ENCODE peak calls at places on chromosomes 3 and 15, in nine cellular contexts. Q is trophoblast cell, U is cerebellar cortex, C is body of pancreas, E is tibial artery, Y is GM10248, G is HCEC 1CT, M is amniotic stem cell, I is stromal cell of bone marrow. R is an unnamed sample.

GRCh38 chr3:71104090-71104489 is 479.4 kb downstream of the FOXP1 start:
- DNase-seq in Q (no peak), U (no peak), C (no peak), E (no peak), Y (no peak), G (peak), M (peak), I (peak), R (peak)

GRCh38 chr3:43255675-43256074 is 30.7 kb upstream of the SNRK start:
- DNase-seq in Q (no peak), U (no peak), C (no peak), E (no peak), Y (no peak), G (no peak), M (no peak), I (no peak), R (no peak)

GRCh38 chr3:115658032-115658336 is 34.7 kb downstream of the GAP43 start:
- DNase-seq in Q (no peak), U (no peak), C (no peak), E (no peak), Y (no peak), G (no peak), M (no peak), I (no peak), R (no peak)

GRCh38 chr15:27796405-27797085 is 302.6 kb downstream of the OCA2 start:
- DNase-seq in Q (no peak), U (no peak), C (no peak), E (no peak), Y (no peak), G (no peak), M (no peak), I (no peak), R (no peak)

GRCh38 chr3:126984391-126985142 is 1.7 kb downstream of the PLXNA1 start:
- DNase-seq in Q (no peak), U (no peak), C (no peak), E (no peak), Y (no peak), G (no peak), M (no peak), I (no peak), R (no peak)

GRCh38 chr15:58221591-58222241 is 83.5 kb downstream of the AQP9 start:
- DNase-seq in Q (peak), U (no peak), C (peak), E (no peak), Y (peak), G (peak), M (no peak), I (no peak), R (peak)

GRCh38 chr3:169252535-169252934 is 411.0 kb downstream of the MECOM start:
- DNase-seq in Q (no peak), U (no peak), C (no peak), E (no peak), Y (no peak), G (no peak), M (no peak), I (no peak), R (no peak)

GRCh38 chr15:49164865-49165264 is 5.2 kb upstream of the GALK2 start:
- DNase-seq in Q (no peak), U (no peak), C (no peak), E (no peak), Y (no peak), G (no peak), M (no peak), I (no peak), R (no peak)

GRCh38 chr3:135366816-135367215 is 571.8 kb downstream of the EPHB1 start:
- DNase-seq in Q (no peak), U (no peak), C (no peak), E (no peak), Y (no peak), G (no peak), M (no peak), I (no peak), R (no peak)

GRCh38 chr3:37546876-37547275 is 314.8 kb upstream of the CTDSPL start:
- DNase-seq in Q (peak), U (peak), C (no peak), E (peak), Y (peak), G (peak), M (no peak), I (peak), R (peak)

GRCh38 chr3:55870576-55870975 is 383.5 kb upstream of the WNT5A start:
- DNase-seq in Q (no peak), U (no peak), C (no peak), E (no peak), Y (no peak), G (no peak), M (no peak), I (no peak), R (no peak)

GRCh38 chr3:126993436-126993835 is 10.5 kb downstream of the PLXNA1 start:
- DNase-seq in Q (no peak), U (no peak), C (no peak), E (no peak), Y (no peak), G (no peak), M (no peak), I (no peak), R (no peak)

GRCh38 chr15:46034755-46035154 is 399.9 kb downstream of the SQOR start:
- DNase-seq in Q (no peak), U (no peak), C (no peak), E (no peak), Y (no peak), G (no peak), M (no peak), I (peak), R (no peak)

GRCh38 chr3:133799794-133800585 is 5.6 kb upstream of the SRPRB start:
- DNase-seq in Q (peak), U (no peak), C (no peak), E (peak), Y (no peak), G (peak), M (no peak), I (no peak), R (no peak)

GRCh38 chr15:46938169-46938568 is 779.1 kb upstream of the SEMA6D start:
- DNase-seq in Q (no peak), U (no peak), C (no peak), E (no peak), Y (no peak), G (no peak), M (no peak), I (no peak), R (no peak)

GRCh38 chr15:63503739-63504246 is 600 bp upstream of the USP3 start:
- DNase-seq in Q (peak), U (no peak), C (peak), E (peak), Y (peak), G (peak), M (peak), I (no peak), R (no peak)

GRCh38 chr3:129282727-129283327 is 4.2 kb downstream of the HMCES start:
- DNase-seq in Q (no peak), U (no peak), C (no peak), E (no peak), Y (peak), G (peak), M (no peak), I (no peak), R (no peak)

GRCh38 chr3:63798873-63799272 is 20.2 kb upstream of the C3orf49 start:
- DNase-seq in Q (no peak), U (no peak), C (no peak), E (no peak), Y (no peak), G (no peak), M (no peak), I (no peak), R (no peak)

GRCh38 chr3:23198801-23199200 is 4.3 kb upstream of the UBE2E2 start:
- DNase-seq in Q (no peak), U (no peak), C (no peak), E (no peak), Y (no peak), G (no peak), M (no peak), I (peak), R (no peak)

GRCh38 chr3:28924744-28925360 is 356.0 kb upstream of the RBMS3 start:
- DNase-seq in Q (no peak), U (no peak), C (no peak), E (no peak), Y (no peak), G (peak), M (no peak), I (no peak), R (no peak)

GRCh38 chr3:4531478-4532025 is 38.4 kb downstream of the ITPR1 start:
- DNase-seq in Q (no peak), U (no peak), C (no peak), E (no peak), Y (no peak), G (no peak), M (no peak), I (no peak), R (no peak)

GRCh38 chr3:116667324-116667723 is 42.3 kb upstream of the TUSC7 start:
- DNase-seq in Q (no peak), U (no peak), C (no peak), E (no peak), Y (no peak), G (no peak), M (no peak), I (no peak), R (no peak)

GRCh38 chr15:76196286-76196948 is 114.9 kb downstream of the ETFA start:
- DNase-seq in Q (no peak), U (peak), C (peak), E (peak), Y (no peak), G (peak), M (peak), I (peak), R (no peak)

GRCh38 chr15:87561641-87562040 is 694.9 kb downstream of the NTRK3 start:
- DNase-seq in Q (no peak), U (no peak), C (no peak), E (no peak), Y (no peak), G (no peak), M (no peak), I (no peak), R (no peak)

GRCh38 chr3:138696661-138697370 is 88.2 kb downstream of the FAIM start:
- DNase-seq in Q (no peak), U (no peak), C (no peak), E (no peak), Y (no peak), G (no peak), M (no peak), I (no peak), R (no peak)

GRCh38 chr3:194617827-194618226 is 15.4 kb downstream of the TMEM44 start:
- DNase-seq in Q (no peak), U (no peak), C (peak), E (no peak), Y (no peak), G (no peak), M (no peak), I (no peak), R (no peak)

GRCh38 chr3:126109146-126109859 is 25.4 kb upstream of the SLC41A3 start:
- DNase-seq in Q (no peak), U (no peak), C (no peak), E (peak), Y (no peak), G (no peak), M (no peak), I (no peak), R (no peak)

GRCh38 chr3:100518983-100519382 is 26.6 kb downstream of the TMEM45A start:
- DNase-seq in Q (peak), U (no peak), C (no peak), E (no peak), Y (no peak), G (no peak), M (no peak), I (no peak), R (no peak)